ENCODE peak calls at places on chromosomes 3 and 15, in four cellular contexts. C is GM23338, M is PC-3, Q is AG09309. J is an unnamed sample.

GRCh38 chr15:67185051-67185450 is 69.4 kb downstream of the AAGAB start:
- DNase-seq in M (no peak), Q (no peak), C (no peak), J (no peak)

GRCh38 chr15:65421360-65422215 is 1.2 kb downstream of the IGDCC4 start:
- DNase-seq in M (peak), C (peak), Q (no peak), J (no peak)

GRCh38 chr15:50925281-50925680 is 16.8 kb downstream of the AP4E1 start:
- DNase-seq in C (no peak), Q (no peak), M (no peak), J (no peak)

GRCh38 chr3:157477441-157477840 is 25.8 kb downstream of the VEPH1 start:
- DNase-seq in C (no peak), M (no peak), Q (no peak), J (no peak)

GRCh38 chr3:120144267-120144666 is 50.0 kb upstream of the GSK3B start:
- DNase-seq in Q (no peak), M (peak), C (peak), J (no peak)

GRCh38 chr15:67685008-67685599 is 140.2 kb upstream of the SKOR1 start:
- DNase-seq in C (peak), Q (peak), M (peak), J (no peak)

GRCh38 chr3:43353923-43354670 is 67.8 kb downstream of the SNRK start:
- DNase-seq in M (no peak), Q (no peak), C (no peak), J (no peak)

GRCh38 chr3:24305795-24306467 is 188.7 kb downstream of the THRB start:
- DNase-seq in C (peak), Q (no peak), M (peak), J (peak)

GRCh38 chr15:40369971-40370370 is 12.0 kb downstream of the DISP2 start:
- DNase-seq in Q (no peak), C (no peak), M (no peak), J (no peak)

GRCh38 chr3:127288343-127288742 is 497 bp upstream of the PRR20G start:
- DNase-seq in C (no peak), M (no peak), Q (no peak), J (no peak)

GRCh38 chr3:63908081-63908736 is 4.0 kb downstream of the SCAANT1 start:
- DNase-seq in M (no peak), Q (no peak), C (peak), J (no peak)

GRCh38 chr3:31064021-31064420 is 169.6 kb upstream of the GADL1 start:
- DNase-seq in Q (no peak), C (no peak), M (peak), J (no peak)

GRCh38 chr3:133575121-133575520 is 1.6 kb downstream of the CDV3 start:
- DNase-seq in M (no peak), Q (no peak), C (no peak), J (no peak)

GRCh38 chr3:148990211-148990610 is 1.1 kb upstream of the GYG1 start:
- DNase-seq in C (no peak), M (no peak), Q (no peak), J (no peak)

GRCh38 chr3:148992027-148992634 is 791 bp downstream of the GYG1 start:
- DNase-seq in M (peak), C (peak), Q (no peak), J (no peak)

GRCh38 chr3:148991219-148992026 is at the start of gene GYG1:
- DNase-seq in Q (peak), C (peak), M (peak), J (peak)

GRCh38 chr3:148997623-148998022 is 6.3 kb downstream of the GYG1 start:
- DNase-seq in M (no peak), C (no peak), Q (no peak), J (no peak)

DNA sequence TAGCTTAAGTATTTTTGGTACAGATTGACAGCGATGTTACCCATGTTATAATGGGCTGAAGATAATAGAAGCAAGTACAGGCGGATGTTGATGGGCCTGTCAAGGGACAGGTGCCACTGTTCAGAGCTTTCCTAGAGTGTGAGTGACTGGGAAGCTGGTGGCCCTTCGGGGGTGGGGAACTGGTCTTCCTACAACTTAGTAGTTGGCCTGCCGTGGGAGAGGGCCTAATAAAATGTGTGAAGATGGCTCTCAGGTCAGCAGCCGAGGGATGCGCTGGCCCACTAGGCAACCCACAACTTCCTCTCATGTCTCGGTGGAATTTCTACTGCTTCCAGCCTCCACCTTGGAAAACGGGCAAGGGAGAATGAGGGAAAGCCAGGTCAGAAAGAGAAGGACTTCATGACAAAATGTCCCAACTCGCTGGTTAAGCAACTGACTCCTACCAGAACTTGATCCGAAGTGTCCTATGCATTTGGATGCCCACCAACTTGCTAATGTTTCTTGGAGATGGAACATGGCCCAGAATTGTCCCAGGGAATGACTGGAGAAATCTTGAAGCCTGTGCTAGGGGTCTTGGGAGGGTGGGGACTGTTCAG is 1.4 kb downstream of the GYG1 start:
- DNase-seq in M (no peak), C (no peak), Q (no peak), J (no peak)
- H3K4me3 ChIP-seq in M (peak), C (peak), Q (peak), J (peak)

DNA sequence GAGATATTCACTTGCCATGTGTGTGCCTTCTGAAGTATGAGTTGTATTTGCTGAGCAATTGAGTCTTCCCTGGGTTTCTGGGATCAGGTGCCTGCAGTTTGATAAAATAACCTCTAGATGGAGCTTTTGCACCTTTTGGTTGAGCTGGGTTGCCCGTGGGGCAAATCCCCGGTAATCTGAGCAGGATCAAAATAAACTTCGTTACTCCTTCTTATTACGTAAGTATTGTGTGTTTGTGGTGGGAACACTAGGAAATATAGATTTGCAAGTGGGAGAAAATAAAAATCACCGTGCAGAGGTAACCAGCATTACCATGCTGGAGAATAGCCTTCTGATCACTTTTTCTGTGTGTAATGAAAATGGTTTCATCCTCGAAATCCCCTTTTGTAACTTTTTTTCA is 277.4 kb upstream of the NR2E3 start:
- DNase-seq in M (peak), Q (no peak), C (peak), J (peak)
- TF ChIP-seq CTCF in M (peak), Q (peak), C (peak), J (peak)

DNA sequence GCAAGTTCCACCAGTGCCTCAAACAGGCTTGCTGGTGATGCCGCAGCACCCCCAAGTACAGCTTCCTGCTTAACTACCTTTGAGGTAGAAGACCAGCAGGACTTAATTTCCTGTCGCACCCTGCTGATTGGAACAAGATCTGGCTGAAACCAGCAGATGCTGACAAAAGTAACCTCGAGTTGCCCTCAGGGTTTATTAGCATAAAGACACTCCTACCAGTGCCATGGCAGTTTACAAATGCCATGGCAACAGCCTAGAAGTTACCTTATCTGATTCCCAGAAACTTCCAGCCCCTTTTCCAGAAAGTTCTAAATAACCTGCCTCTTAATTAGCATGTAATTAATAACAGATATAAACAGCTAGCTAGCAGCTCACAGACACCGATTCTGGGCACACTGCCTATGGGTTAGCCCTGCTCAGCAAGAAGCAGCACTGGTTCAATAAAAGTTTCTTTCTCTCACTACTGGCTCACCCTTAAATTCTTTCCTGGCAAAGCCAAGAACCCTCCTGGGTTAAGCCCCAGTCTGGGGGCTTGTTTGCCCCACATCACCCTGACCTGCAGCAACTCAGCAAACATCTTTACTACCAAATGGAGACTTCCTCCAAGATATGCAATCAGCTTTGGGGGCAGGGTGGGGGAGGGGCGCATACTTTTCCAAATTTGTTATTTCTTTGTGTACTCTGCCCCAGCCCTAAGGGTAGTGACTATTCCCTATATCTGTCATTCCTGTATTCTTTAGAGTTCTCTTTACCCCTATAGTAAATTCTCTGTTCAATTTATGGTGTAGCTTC is 54.2 kb downstream of the MAP4 start:
- DNase-seq in M (peak), C (peak), Q (no peak), J (no peak)
- H3K4me3 ChIP-seq in M (no peak), C (no peak), Q (no peak), J (no peak)

DNA sequence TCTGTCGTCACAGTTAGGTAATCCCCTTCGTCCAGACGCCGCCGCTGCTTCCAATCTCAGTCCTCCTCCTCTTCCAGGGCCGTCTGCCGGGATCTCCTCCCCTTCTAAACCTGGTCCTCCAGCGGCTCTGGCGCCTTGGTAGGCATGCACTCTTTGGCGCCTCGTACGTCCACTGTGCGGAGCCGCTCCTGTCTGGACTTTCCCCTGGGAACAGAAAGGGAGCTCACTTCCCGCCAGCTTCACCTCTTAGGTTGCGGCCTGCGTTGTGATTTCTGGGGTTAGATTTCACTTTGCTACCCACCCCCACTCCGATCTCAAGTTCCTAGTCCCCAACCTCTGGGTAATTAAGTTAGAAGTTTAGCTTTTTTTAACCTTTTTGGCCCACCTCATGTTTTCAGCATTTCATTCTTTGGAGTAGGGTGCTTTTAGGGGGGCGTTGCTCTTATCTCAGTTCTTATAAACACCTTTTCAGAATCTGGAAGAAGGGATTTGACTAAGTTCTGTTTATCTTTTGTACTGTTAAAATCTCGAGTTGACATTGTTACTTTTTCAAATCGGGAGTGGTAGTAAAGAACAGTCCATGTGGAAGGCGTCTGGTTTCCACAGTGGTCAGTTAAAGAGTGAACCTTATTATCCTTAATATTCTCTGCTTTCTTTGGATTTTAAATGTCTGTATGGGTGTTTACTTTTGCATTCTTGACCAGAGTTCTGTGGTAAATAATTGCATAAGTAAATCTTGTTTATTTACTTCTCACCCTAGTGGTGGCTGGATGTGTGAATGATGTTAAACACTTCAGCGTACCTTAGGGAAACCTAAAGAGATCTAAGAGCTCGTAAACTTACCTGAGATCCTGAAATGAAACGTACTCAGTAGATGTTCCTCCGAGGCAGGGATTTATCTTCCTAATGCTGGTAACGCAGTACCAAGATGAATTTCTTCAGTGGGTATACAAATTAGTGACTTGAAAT is 611 bp downstream of the CTDSPL2 start:
- DNase-seq in C (peak), Q (peak), M (peak), J (peak)
- TF ChIP-seq CTCF in C (peak), Q (no peak), M (peak), J (no peak)

DNA sequence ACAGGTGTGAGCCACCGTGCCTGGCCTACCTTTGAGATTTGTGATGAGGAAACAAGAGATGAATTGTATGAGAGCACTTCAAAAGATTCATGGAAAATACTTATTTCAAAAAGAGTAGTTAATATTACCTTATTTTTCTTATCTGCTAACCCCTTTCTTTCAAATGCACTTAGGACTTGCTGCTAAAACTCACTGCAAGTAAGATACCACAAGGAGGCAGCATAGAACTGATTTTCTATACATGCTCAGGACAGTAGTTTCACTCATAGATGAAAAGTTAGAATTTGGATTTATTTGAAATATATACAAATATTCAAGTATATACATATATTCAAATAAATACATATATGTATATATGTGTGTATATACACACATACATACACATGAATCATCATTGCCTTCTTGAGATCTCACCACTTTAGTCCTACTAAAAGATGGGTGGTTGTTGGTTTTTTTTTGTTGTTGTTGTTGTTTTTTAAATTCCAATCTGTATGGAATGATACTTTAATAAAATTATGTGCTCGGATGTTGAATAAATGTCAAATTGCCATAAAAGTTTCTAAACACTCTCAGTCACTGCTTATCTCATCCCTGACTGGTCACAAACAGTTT is 2.4 kb downstream of the CCNDBP1 start:
- DNase-seq in C (peak), Q (peak), M (peak), J (no peak)
- H3K4me3 ChIP-seq in C (no peak), Q (no peak), M (no peak), J (no peak)

GRCh38 chr15:26095710-26096330 is 232.7 kb upstream of the ATP10A start:
- DNase-seq in M (peak), Q (no peak), C (peak), J (no peak)
- TF ChIP-seq CTCF in M (peak), Q (peak), C (peak), J (peak)

GRCh38 chr3:184561329-184562145 is at the start of gene EPHB3:
- DNase-seq in C (peak), Q (peak), M (peak), J (peak)

GRCh38 chr3:184559336-184559735 is 2.2 kb upstream of the EPHB3 start:
- DNase-seq in C (no peak), M (peak), Q (no peak), J (peak)

GRCh38 chr3:184562146-184562861 is 719 bp downstream of the EPHB3 start:
- DNase-seq in Q (no peak), M (peak), C (no peak), J (no peak)

GRCh38 chr3:184560531-184560930 is 1.1 kb upstream of the EPHB3 start:
- DNase-seq in M (no peak), Q (no peak), C (no peak), J (no peak)

DNA sequence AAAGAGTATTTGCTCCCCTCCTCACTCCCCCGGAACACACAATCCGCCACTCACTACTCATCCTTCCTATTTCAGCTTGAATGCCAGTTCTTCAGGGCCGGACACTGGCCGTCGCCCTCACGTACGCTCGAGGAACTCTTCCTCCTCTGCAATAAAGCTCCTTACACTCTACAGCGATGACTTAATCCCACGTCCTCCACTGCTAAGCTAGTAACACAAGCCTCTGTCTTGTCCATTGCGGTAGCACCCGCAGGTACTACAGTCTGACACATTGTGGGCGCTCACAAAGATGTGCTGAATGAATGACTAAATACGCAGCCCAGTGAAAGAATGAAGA is 625 bp upstream of the EPHB3 start:
- DNase-seq in Q (no peak), M (peak), C (no peak), J (peak)
- H3K4me3 ChIP-seq in Q (peak), M (peak), C (peak), J (peak)

DNA sequence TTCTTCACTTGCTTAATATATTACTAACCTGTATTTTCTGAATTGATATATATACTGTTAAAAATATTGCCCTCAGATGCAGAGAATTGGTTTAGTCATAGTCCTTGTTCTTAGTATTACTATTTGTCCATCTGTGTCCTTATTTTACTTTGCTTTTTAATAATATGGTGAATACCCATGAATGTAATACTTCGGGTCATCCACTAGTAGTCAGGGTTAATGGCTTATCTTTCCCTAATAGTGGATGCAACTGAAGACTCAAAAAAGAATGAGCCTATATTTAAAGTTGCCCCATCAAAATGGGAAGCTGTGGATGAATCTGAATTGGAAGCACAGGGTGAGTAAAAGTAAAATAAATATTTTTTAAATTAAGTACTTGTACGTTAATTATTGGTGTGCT is 36.5 kb downstream of the U2SURP start:
- DNase-seq in M (no peak), Q (no peak), C (peak), J (no peak)
- TF ChIP-seq CTCF in M (peak), Q (no peak), C (peak), J (peak)

GRCh38 chr3:10226293-10226692 is 22.0 kb upstream of the TATDN2 start:
- DNase-seq in M (no peak), C (peak), Q (no peak), J (no peak)
- H3K4me3 ChIP-seq in M (no peak), C (peak), Q (no peak), J (no peak)

J was measured in LNCaP clone FGC.